ENCODE peak calls at places on chromosomes 13 and 19, in ten cellular contexts. W, D, M, U, R, Q, H, C, B and I are unnamed samples.

GRCh38 chr13:40595693-40596092 is 70.7 kb downstream of the FOXO1 start:
- DNase-seq in R (no peak), U (no peak), M (no peak), C (no peak), W (peak; percentile 25), Q (no peak), D (peak; percentile 56), B (no peak), H (no peak), I (peak; percentile 13)

GRCh38 chr13:24502567-24503375 is 9.8 kb downstream of the PARP4 start:
- DNase-seq in W (peak; percentile 64), B (no peak), D (peak; percentile 71), M (no peak), H (peak; percentile 80), R (no peak), U (no peak), Q (no peak), C (peak; percentile 61), I (peak; percentile 48)

GRCh38 chr13:100128838-100129237 is 39.9 kb downstream of the PCCA start:
- DNase-seq in M (no peak), D (no peak), W (no peak), U (no peak), H (no peak), B (no peak), Q (no peak), C (no peak), R (no peak), I (peak; percentile 36)

GRCh38 chr19:13074378-13074777 is 28.3 kb downstream of the LYL1 start:
- DNase-seq in H (no peak), W (no peak), C (no peak), B (no peak), U (no peak), Q (no peak), R (no peak), M (no peak), D (no peak), I (no peak)

GRCh38 chr13:110914293-110915056 is 394 bp downstream of the ANKRD10 start:
- DNase-seq in Q (peak; percentile 67), D (peak; percentile 78), C (peak; percentile 87), H (peak; percentile 75), R (peak; percentile 52), B (peak; percentile 78), M (peak; percentile 60), U (peak; percentile 73), W (peak; percentile 71), I (peak; percentile 88)

GRCh38 chr13:76123548-76123947 is 487.4 kb downstream of the LMO7 start:
- DNase-seq in R (no peak), H (no peak), U (no peak), M (no peak), B (no peak), W (no peak), D (no peak), Q (no peak), C (no peak), I (no peak)

GRCh38 chr13:39900106-39900750 is 244.8 kb downstream of the COG6 start:
- DNase-seq in R (no peak), W (peak; percentile 93), H (peak; percentile 96), M (no peak), Q (no peak), B (no peak), D (no peak), U (no peak), C (no peak), I (no peak)

GRCh38 chr19:39409886-39410619 is 2.4 kb upstream of the PLEKHG2 start:
- DNase-seq in U (peak; percentile 84), Q (peak; percentile 42), R (peak; percentile 75), H (peak; percentile 79), B (peak; percentile 39), W (peak; percentile 65), M (no peak), C (no peak), D (peak; percentile 74), I (peak; percentile 91)

GRCh38 chr13:82933986-82934385 is 948.3 kb downstream of the SLITRK1 start:
- DNase-seq in C (no peak), Q (no peak), R (no peak), H (no peak), D (no peak), W (no peak), B (no peak), U (no peak), M (no peak), I (no peak)